ENCODE peak calls at places on chromosomes 11 and 22, in seven cellular contexts. O is ureter; L is activated CD8-positive, alpha-beta T cell treated with anti-CD3 and anti-CD28 coated beads, Interleukin-2, amount 10 ng/mL, durations not matched to agents 7 days and 5 days; Y is BJ; C is putamen; G is NCI-H187; D is T-helper 1 cell. R is an unnamed sample.

GRCh38 chr11:88680806-88681205 is 343.3 kb upstream of the CTSC start:
- DNase-seq in O (no peak), Y (no peak), C (no peak), G (no peak), L (no peak), D (no peak), R (no peak)

GRCh38 chr11:128052912-128053641 is 534.3 kb downstream of the ETS1 start:
- DNase-seq in C (no peak), D (no peak), Y (peak; percentile 78), G (no peak), O (no peak), L (peak; percentile 30), R (no peak)

GRCh38 chr22:32836286-32836859 is 34.9 kb downstream of the TIMP3 start:
- DNase-seq in O (no peak), L (no peak), D (no peak), C (no peak), Y (no peak), G (no peak), R (no peak)

GRCh38 chr22:37907036-37907954 is 1.2 kb downstream of the MICALL1 start:
- DNase-seq in G (no peak), O (no peak), L (no peak), D (no peak), C (no peak), Y (no peak), R (no peak)

GRCh38 chr11:24760681-24761080 is 263.8 kb downstream of the LUZP2 start:
- DNase-seq in G (no peak), D (no peak), O (no peak), Y (no peak), C (no peak), L (no peak), R (no peak)

GRCh38 chr11:120811731-120812130 is 212.2 kb upstream of the TBCEL start:
- DNase-seq in D (no peak), O (no peak), G (no peak), C (no peak), L (no peak), Y (no peak), R (no peak)

GRCh38 chr11:34213366-34213765 is 107.9 kb downstream of the NAT10 start:
- DNase-seq in Y (no peak), D (no peak), O (no peak), C (no peak), L (no peak), G (no peak), R (no peak)

GRCh38 chr11:37465221-37465620 is 867.2 kb upstream of the RAG2 start:
- DNase-seq in G (no peak), C (no peak), O (no peak), D (no peak), L (no peak), Y (no peak), R (no peak)

GRCh38 chr11:17547051-17547577 is at the start of gene OTOG:
- DNase-seq in O (no peak), L (no peak), D (no peak), Y (no peak), C (no peak), G (no peak), R (no peak)

GRCh38 chr11:12232819-12233601 is 122.6 kb downstream of the MICAL2 start:
- DNase-seq in Y (peak; percentile 76), L (no peak), D (no peak), O (no peak), C (no peak), G (no peak), R (no peak)

GRCh38 chr22:41217553-41218157 is 12.5 kb downstream of the L3MBTL2 start:
- DNase-seq in D (no peak), L (peak; percentile 67), G (peak; percentile 9), Y (peak; percentile 62), O (peak; percentile 64), C (no peak), R (peak; percentile 66)

GRCh38 chr11:64990222-64990918 is 6.4 kb downstream of the BATF2 start:
- DNase-seq in Y (no peak), G (no peak), C (no peak), L (no peak), O (no peak), D (no peak), R (no peak)

GRCh38 chr11:12285106-12285505 is 92.3 kb upstream of the PARVA start:
- DNase-seq in D (no peak), Y (peak; percentile 93), L (peak; percentile 12), O (no peak), G (no peak), C (no peak), R (peak; percentile 10)

GRCh38 chr11:94771951-94772350 is 3.8 kb downstream of the AMOTL1 start:
- DNase-seq in O (no peak), G (no peak), D (no peak), L (no peak), Y (no peak), C (no peak), R (no peak)

GRCh38 chr11:46348986-46349401 is 1.7 kb downstream of the DGKZ start:
- DNase-seq in L (peak; percentile 78), D (no peak), G (no peak), C (peak; percentile 77), O (no peak), Y (no peak), R (peak; percentile 79)